ENCODE peak calls at places on chromosome 18, in ten cellular contexts. W is T-helper 9 cell; H is left lung; B is stimulated activated CD8-positive, alpha-beta memory T cell treated with anti-CD3 and anti-CD28 coated beads, Interleukin-7, amount 100 ng/mL, for 24 hours; K is adrenal gland; M is activated CD8-positive, alpha-beta memory T cell treated with anti-CD3 and anti-CD28 coated beads for 1 hour; P is right cardiac atrium; Y is kidney glomerular epithelial cell; D is endothelial cell; A is Caki2. R is an unnamed sample.
A peak's percentile ranks its signal among the peaks of the same experiment; 100 is the strongest.

GRCh38 chr18:74918276-74918675 is 290.7 kb downstream of the PTGR3 start:
- DNase-seq in A (no peak), B (no peak), M (no peak), H (no peak), W (no peak), D (no peak), Y (no peak), P (no peak), K (no peak), R (no peak)

GRCh38 chr18:7165846-7166393 is 48.3 kb upstream of the LAMA1 start:
- DNase-seq in P (no peak), B (no peak), K (no peak), A (no peak), M (no peak), D (no peak), Y (no peak), H (no peak), W (no peak), R (no peak)

GRCh38 chr18:32896781-32897547 is 124.1 kb upstream of the KLHL14 start:
- DNase-seq in D (no peak), H (no peak), W (no peak), A (peak; percentile 12), Y (no peak), M (no peak), K (no peak), B (no peak), P (no peak), R (no peak)

GRCh38 chr18:32139835-32140283 is 48.2 kb downstream of the RNF138 start:
- DNase-seq in D (no peak), W (no peak), Y (no peak), M (no peak), K (no peak), P (peak; percentile 56), B (no peak), A (no peak), H (no peak), R (no peak)

GRCh38 chr18:286515-287310 is 18.9 kb upstream of the THOC1 start:
- DNase-seq in K (peak; percentile 14), A (peak; percentile 12), B (no peak), W (no peak), Y (peak; percentile 63), H (no peak), P (no peak), M (no peak), D (no peak), R (no peak)

GRCh38 chr18:31819106-31819924 is 58.6 kb upstream of the SLC25A52 start:
- DNase-seq in D (no peak), B (no peak), M (no peak), H (no peak), P (no peak), K (no peak), Y (peak; percentile 53), A (peak; percentile 25), W (no peak), R (no peak)

GRCh38 chr18:3916082-3916481 is 466.1 kb downstream of the TGIF1 start:
- DNase-seq in M (no peak), D (no peak), K (peak; percentile 38), B (no peak), W (no peak), P (peak; percentile 44), Y (no peak), H (no peak), A (no peak), R (no peak)

GRCh38 chr18:43422483-43422882 is 145.2 kb upstream of the SYT4 start:
- DNase-seq in H (no peak), A (no peak), B (no peak), K (peak; percentile 47), P (no peak), W (no peak), M (no peak), Y (no peak), D (no peak), R (no peak)

GRCh38 chr18:37565138-37565984 is at the start of gene CELF4:
- DNase-seq in B (no peak), Y (no peak), M (no peak), K (no peak), A (no peak), D (peak; percentile 33), H (peak; percentile 81), P (no peak), W (no peak), R (no peak)

GRCh38 chr18:21117385-21118135 is 5.9 kb upstream of the ROCK1 start:
- DNase-seq in M (no peak), W (no peak), A (no peak), P (no peak), D (no peak), K (peak; percentile 26), Y (peak; percentile 22), B (no peak), H (no peak), R (no peak)

GRCh38 chr18:44651918-44652317 is 28.8 kb upstream of the SETBP1 start:
- DNase-seq in Y (no peak), D (no peak), B (no peak), M (no peak), P (no peak), W (no peak), A (no peak), K (no peak), H (no peak), R (no peak)

GRCh38 chr18:43034683-43035500 is 80.6 kb downstream of the RIT2 start:
- DNase-seq in B (no peak), Y (no peak), K (no peak), M (no peak), A (no peak), W (no peak), D (no peak), P (no peak), H (no peak), R (no peak)

GRCh38 chr18:51068111-51068510 is 38.1 kb downstream of the SMAD4 start:
- DNase-seq in B (no peak), K (no peak), P (no peak), D (no peak), Y (peak; percentile 41), W (no peak), A (no peak), H (no peak), M (no peak), R (no peak)

R was measured in memory B cell.